ENCODE peak calls at places on chromosomes 12 and 14, in seven cellular contexts. One of them, this sample, is unnamed.

GRCh38 chr12:94174576-94174975 is 26.2 kb downstream of the PLXNC1 start:
- DNase-seq in EL: no peak
- DNase-seq in head of caudate nucleus: no peak
- DNase-seq in Calu3: no peak
- DNase-seq in chondrocyte: no peak
- DNase-seq in AG09309: no peak
- DNase-seq in T follicular helper cell: no peak
- DNase-seq in this sample: no peak

GRCh38 chr12:94952325-94952724 is 51.2 kb downstream of the NDUFA12 start:
- DNase-seq in AG09309: no peak
- DNase-seq in EL: no peak
- DNase-seq in chondrocyte: no peak
- DNase-seq in Calu3: no peak
- DNase-seq in head of caudate nucleus: no peak
- DNase-seq in T follicular helper cell: no peak
- DNase-seq in this sample: no peak

GRCh38 chr12:50603817-50604639 is 99.2 kb downstream of the DIP2B start:
- DNase-seq in T follicular helper cell: no peak
- DNase-seq in chondrocyte: no peak
- DNase-seq in head of caudate nucleus: no peak
- DNase-seq in Calu3: no peak
- DNase-seq in AG09309: peak
- DNase-seq in EL: no peak
- DNase-seq in this sample: no peak

GRCh38 chr12:132030367-132031038 is 80.8 kb downstream of the EP400 start:
- DNase-seq in T follicular helper cell: no peak
- DNase-seq in Calu3: no peak
- DNase-seq in chondrocyte: no peak
- DNase-seq in AG09309: no peak
- DNase-seq in EL: peak
- DNase-seq in head of caudate nucleus: peak
- DNase-seq in this sample: no peak

GRCh38 chr14:52960627-52961026 is 9.8 kb upstream of the FERMT2 start:
- DNase-seq in T follicular helper cell: no peak
- DNase-seq in AG09309: no peak
- DNase-seq in Calu3: peak
- DNase-seq in head of caudate nucleus: no peak
- DNase-seq in EL: no peak
- DNase-seq in chondrocyte: no peak
- DNase-seq in this sample: no peak

GRCh38 chr12:93290391-93290790 is 87.3 kb upstream of the NUDT4 start:
- DNase-seq in T follicular helper cell: no peak
- DNase-seq in head of caudate nucleus: no peak
- DNase-seq in Calu3: no peak
- DNase-seq in EL: no peak
- DNase-seq in AG09309: no peak
- DNase-seq in chondrocyte: no peak
- DNase-seq in this sample: no peak

GRCh38 chr12:46832084-46832704 is 6.4 kb upstream of the SLC38A4 start:
- DNase-seq in AG09309: no peak
- DNase-seq in chondrocyte: no peak
- DNase-seq in head of caudate nucleus: no peak
- DNase-seq in Calu3: no peak
- DNase-seq in T follicular helper cell: no peak
- DNase-seq in EL: no peak
- DNase-seq in this sample: no peak

GRCh38 chr12:113461666-113462065 is 10.0 kb downstream of the LHX5 start:
- DNase-seq in head of caudate nucleus: no peak
- DNase-seq in Calu3: no peak
- DNase-seq in chondrocyte: no peak
- DNase-seq in EL: peak
- DNase-seq in T follicular helper cell: no peak
- DNase-seq in AG09309: no peak
- DNase-seq in this sample: no peak

GRCh38 chr14:74683406-74683805 is 29.5 kb downstream of the AREL1 start:
- DNase-seq in Calu3: no peak
- DNase-seq in AG09309: no peak
- DNase-seq in chondrocyte: no peak
- DNase-seq in head of caudate nucleus: no peak
- DNase-seq in T follicular helper cell: no peak
- DNase-seq in EL: no peak
- DNase-seq in this sample: no peak

GRCh38 chr12:2642176-2642892 is 152.4 kb upstream of the FKBP4 start:
- DNase-seq in EL: no peak
- DNase-seq in chondrocyte: no peak
- DNase-seq in T follicular helper cell: no peak
- DNase-seq in Calu3: no peak
- DNase-seq in AG09309: no peak
- DNase-seq in head of caudate nucleus: no peak
- DNase-seq in this sample: no peak

GRCh38 chr12:131208425-131208824 is 254.7 kb downstream of the ADGRD1 start:
- DNase-seq in EL: no peak
- DNase-seq in head of caudate nucleus: no peak
- DNase-seq in AG09309: no peak
- DNase-seq in Calu3: no peak
- DNase-seq in T follicular helper cell: no peak
- DNase-seq in chondrocyte: peak
- DNase-seq in this sample: no peak

This sample was measured in NCI-H146.